ENCODE peak calls at places on chromosomes 6 and 20, in eight cellular contexts. W is foreskin fibroblast; S is GM23338; R is OCI-LY7; G is stimulated activated naive CD8-positive, alpha-beta T cell treated with anti-CD3 and anti-CD28 coated beads, Interleukin-15, Interleukin-2, amounts not matched to agents 100 U/mL and 50 U/mL, for 24 hours; E is SW480; B is activated T-cell treated with anti-CD3 and anti-CD28 coated beads for 48 hours; P is stimulated activated CD4-positive, alpha-beta T cell treated with anti-CD3 and anti-CD28 coated beads, TNF-alpha, amount 100 ng/mL, for 24 hours. J is an unnamed sample.

GRCh38 chr6:36028887-36029324 is 1.3 kb downstream of the MAPK14 start:
- DNase-seq in W (peak; percentile 87), S (peak; percentile 54), R (peak; percentile 78), G (peak; percentile 77), E (peak; percentile 61), B (peak; percentile 69), P (peak; percentile 58), J (peak; percentile 82)

GRCh38 chr20:24669701-24670100 is 200.3 kb downstream of the SYNDIG1 start:
- DNase-seq in W (no peak), S (no peak), R (no peak), G (no peak), E (no peak), B (no peak), P (no peak), J (no peak)

GRCh38 chr20:43586641-43587040 is 4.1 kb upstream of the IFT52 start:
- DNase-seq in W (no peak), S (no peak), R (no peak), G (no peak), E (no peak), B (no peak), P (no peak), J (no peak)

GRCh38 chr20:40268321-40269075 is 420.5 kb downstream of the MAFB start:
- DNase-seq in W (no peak), S (peak; percentile 59), R (no peak), G (no peak), E (no peak), B (no peak), P (no peak), J (no peak)

GRCh38 chr20:33668087-33668790 is 1.5 kb downstream of the ACTL10 start:
- DNase-seq in W (no peak), S (peak; percentile 91), R (peak; percentile 88), G (peak; percentile 85), E (no peak), B (peak; percentile 83), P (peak; percentile 53), J (no peak)

GRCh38 chr6:36139431-36139830 is 9.1 kb downstream of the MAPK13 start:
- DNase-seq in W (peak; percentile 26), S (peak; percentile 83), R (no peak), G (no peak), E (no peak), B (no peak), P (no peak), J (peak; percentile 56)

GRCh38 chr20:37519508-37520416 is 1.3 kb upstream of the NNAT start:
- DNase-seq in W (no peak), S (peak; percentile 52), R (peak; percentile 32), G (no peak), E (no peak), B (no peak), P (no peak), J (peak; percentile 28)

GRCh38 chr6:128632131-128632530 is 111.7 kb upstream of the PTPRK start:
- DNase-seq in W (peak; percentile 28), S (no peak), R (no peak), G (no peak), E (no peak), B (no peak), P (no peak), J (no peak)

GRCh38 chr20:25056601-25057233 is 1.2 kb downstream of the ACSS1 start:
- DNase-seq in W (no peak), S (no peak), R (no peak), G (no peak), E (no peak), B (no peak), P (no peak), J (no peak)

GRCh38 chr6:139256087-139256486 is 35.7 kb downstream of the TXLNB start:
- DNase-seq in W (peak; percentile 29), S (no peak), R (no peak), G (no peak), E (no peak), B (no peak), P (no peak), J (no peak)

GRCh38 chr20:36653456-36653855 is 7.5 kb upstream of the SLA2 start:
- DNase-seq in W (no peak), S (no peak), R (no peak), G (no peak), E (no peak), B (no peak), P (no peak), J (no peak)

GRCh38 chr6:3733321-3733925 is 18.1 kb downstream of the PXDC1 start:
- DNase-seq in W (no peak), S (no peak), R (no peak), G (no peak), E (no peak), B (no peak), P (no peak), J (no peak)

GRCh38 chr6:158185729-158186456 is 17.7 kb downstream of the GTF2H5 start:
- DNase-seq in W (peak; percentile 59), S (no peak), R (no peak), G (no peak), E (no peak), B (no peak), P (no peak), J (no peak)

GRCh38 chr6:1310628-1311399 is 1.1 kb upstream of the FOXQ1 start:
- DNase-seq in W (peak; percentile 38), S (peak; percentile 66), R (no peak), G (no peak), E (peak; percentile 78), B (no peak), P (no peak), J (no peak)

GRCh38 chr6:105883966-105884365 is 202.2 kb upstream of the PRDM1 start:
- DNase-seq in W (no peak), S (no peak), R (peak; percentile 59), G (no peak), E (no peak), B (no peak), P (no peak), J (no peak)

GRCh38 chr6:111551521-111552231 is 54.0 kb downstream of the TRAF3IP2 start:
- DNase-seq in W (peak; percentile 47), S (no peak), R (no peak), G (no peak), E (no peak), B (no peak), P (no peak), J (no peak)

GRCh38 chr6:6931047-6932025 is 176.4 kb upstream of the RREB1 start:
- DNase-seq in W (no peak), S (no peak), R (peak; percentile 28), G (no peak), E (no peak), B (no peak), P (no peak), J (no peak)

GRCh38 chr6:163711615-163712568 is 297.4 kb downstream of the QKI start:
- DNase-seq in W (peak; percentile 27), S (peak; percentile 36), R (peak; percentile 84), G (peak; percentile 13), E (peak; percentile 17), B (no peak), P (no peak), J (peak; percentile 74)

GRCh38 chr6:43956478-43956877 is 170.8 kb downstream of the MRPL14 start:
- DNase-seq in W (no peak), S (no peak), R (no peak), G (no peak), E (no peak), B (no peak), P (no peak), J (no peak)

GRCh38 chr6:169963581-169964297 is 212.3 kb downstream of the ERMARD start:
- DNase-seq in W (no peak), S (no peak), R (no peak), G (no peak), E (no peak), B (no peak), P (no peak), J (no peak)

GRCh38 chr6:52663120-52663934 is 7.6 kb upstream of the TMEM14A start:
- DNase-seq in W (peak; percentile 87), S (peak; percentile 80), R (peak; percentile 83), G (peak; percentile 48), E (peak; percentile 65), B (peak; percentile 21), P (peak; percentile 17), J (peak; percentile 87)

GRCh38 chr6:90109141-90109540 is 187.5 kb downstream of the BACH2 start:
- DNase-seq in W (no peak), S (no peak), R (no peak), G (peak; percentile 53), E (no peak), B (no peak), P (no peak), J (no peak)

GRCh38 chr20:25251558-25251957 is 3.7 kb downstream of the PYGB start:
- DNase-seq in W (peak; percentile 30), S (no peak), R (no peak), G (no peak), E (no peak), B (no peak), P (no peak), J (no peak)

GRCh38 chr20:8209061-8209460 is 77.0 kb downstream of the PLCB1 start:
- DNase-seq in W (no peak), S (no peak), R (no peak), G (no peak), E (no peak), B (no peak), P (no peak), J (no peak)

GRCh38 chr20:12306107-12306506 is 388.4 kb downstream of the BTBD3 start:
- DNase-seq in W (no peak), S (no peak), R (no peak), G (no peak), E (no peak), B (no peak), P (no peak), J (no peak)

GRCh38 chr20:17557675-17558006 is 12.2 kb upstream of the DSTN start:
- DNase-seq in W (peak; percentile 89), S (no peak), R (no peak), G (no peak), E (peak; percentile 71), B (no peak), P (no peak), J (no peak)

GRCh38 chr6:122610690-122611455 is 668 bp downstream of the PKIB start:
- DNase-seq in W (peak; percentile 38), S (peak; percentile 81), R (no peak), G (peak; percentile 31), E (peak; percentile 44), B (peak; percentile 5), P (no peak), J (no peak)

GRCh38 chr6:79750806-79751205 is 119.7 kb downstream of the SH3BGRL2 start:
- DNase-seq in W (no peak), S (peak; percentile 38), R (no peak), G (no peak), E (no peak), B (no peak), P (no peak), J (no peak)

GRCh38 chr20:39289831-39290230 is 327.7 kb downstream of the DHX35 start:
- DNase-seq in W (no peak), S (peak; percentile 42), R (no peak), G (no peak), E (no peak), B (no peak), P (no peak), J (no peak)

J was measured in NAMALWA.